ENCODE peak calls at places on chromosomes 16 and 17, in five cellular contexts. B is T-helper 1 cell, T is neuronal stem cell, W is activated T-cell treated with anti-CD3 and anti-CD28 coated beads for 4 hours, M is small intestine. C is an unnamed sample.

GRCh38 chr16:68499011-68499410 is 40.1 kb upstream of the ZFP90 start:
- DNase-seq in B (no peak), T (no peak), W (no peak), M (no peak), C (no peak)

GRCh38 chr17:163514-164103 is 17.8 kb downstream of the DOC2B start:
- DNase-seq in B (no peak), T (no peak), W (no peak), M (no peak), C (no peak)

GRCh38 chr17:42171831-42172230 is 9.1 kb downstream of the KCNH4 start:
- DNase-seq in B (no peak), T (no peak), W (no peak), M (no peak), C (no peak)

GRCh38 chr16:17382514-17382913 is 88.2 kb downstream of the XYLT1 start:
- DNase-seq in B (no peak), T (no peak), W (no peak), M (peak), C (peak)

GRCh38 chr17:17783121-17783824 is 53.5 kb downstream of the SREBF1 start:
- DNase-seq in B (peak), T (peak), W (peak), M (peak), C (peak)

GRCh38 chr17:4498461-4499397 is at the start of gene SPNS2:
- DNase-seq in B (peak), T (peak), W (peak), M (peak), C (peak)

GRCh38 chr17:78933959-78934568 is 8.9 kb upstream of the TIMP2 start:
- DNase-seq in B (no peak), T (peak), W (no peak), M (peak), C (no peak)

GRCh38 chr17:63700528-63701441 is 860 bp upstream of the LIMD2 start:
- DNase-seq in B (no peak), T (peak), W (no peak), M (no peak), C (peak)

GRCh38 chr16:80198995-80199299 is 341.8 kb upstream of the DYNLRB2 start:
- DNase-seq in B (no peak), T (no peak), W (no peak), M (no peak), C (no peak)

GRCh38 chr17:2393954-2394749 is 6.7 kb downstream of the MNT start:
- DNase-seq in B (no peak), T (no peak), W (no peak), M (no peak), C (peak)

GRCh38 chr16:28951410-28951943 is 740 bp downstream of the NFATC2IP start:
- DNase-seq in B (no peak), T (no peak), W (no peak), M (peak), C (peak)

GRCh38 chr16:85416267-85417109 is 196.6 kb upstream of the GSE1 start:
- DNase-seq in B (peak), T (no peak), W (peak), M (peak), C (peak)

GRCh38 chr17:45429338-45430005 is 3.2 kb downstream of the ARHGAP27 start:
- DNase-seq in B (no peak), T (no peak), W (no peak), M (peak), C (no peak)

GRCh38 chr16:27238016-27238587 is 30.5 kb downstream of the NSMCE1 start:
- DNase-seq in B (no peak), T (no peak), W (no peak), M (peak), C (peak)

GRCh38 chr16:2786061-2786825 is 1.1 kb downstream of the PRSS33 start:
- DNase-seq in B (no peak), T (no peak), W (no peak), M (no peak), C (no peak)

GRCh38 chr17:43834106-43834505 is 1.2 kb upstream of the MPP3 start:
- DNase-seq in B (no peak), T (no peak), W (no peak), M (no peak), C (no peak)

GRCh38 chr16:58418601-58419000 is 26.3 kb downstream of the GINS3 start:
- DNase-seq in B (no peak), T (no peak), W (no peak), M (no peak), C (peak)

GRCh38 chr16:55661842-55662479 is 6.2 kb downstream of the SLC6A2 start:
- DNase-seq in B (no peak), T (no peak), W (no peak), M (no peak), C (no peak)

GRCh38 chr16:9364721-9365693 is 273.6 kb downstream of the HAPSTR1 start:
- DNase-seq in B (no peak), T (no peak), W (no peak), M (no peak), C (no peak)

GRCh38 chr16:21150375-21151001 is at the start of gene DNAH3:
- DNase-seq in B (no peak), T (no peak), W (no peak), M (peak), C (no peak)

GRCh38 chr16:81607006-81607405 is 162.4 kb downstream of the CMIP start:
- DNase-seq in B (no peak), T (no peak), W (no peak), M (no peak), C (no peak)

GRCh38 chr16:57167951-57168350 is 17.9 kb downstream of the PSME3IP1 start:
- DNase-seq in B (no peak), T (peak), W (no peak), M (peak), C (peak)

GRCh38 chr16:30369091-30369937 is 980 bp downstream of the TBC1D10B start:
- DNase-seq in B (no peak), T (no peak), W (no peak), M (peak), C (peak)

GRCh38 chr16:88469615-88470395 is 16.7 kb downstream of the ZFPM1 start:
- DNase-seq in B (peak), T (no peak), W (peak), M (no peak), C (no peak)

GRCh38 chr17:40467281-40467867 is 24.1 kb downstream of the IGFBP4 start:
- DNase-seq in B (no peak), T (no peak), W (no peak), M (no peak), C (no peak)